ENCODE peak calls at places on chromosomes 3 and 15, in seven cellular contexts. Z is K562, K is GM12878, W is SK-N-SH, S is H1, N is GM12891, E is HepG2. T is an unnamed sample.

GRCh38 chr3:60298141-60298540 is 953.1 kb downstream of the FHIT start:
- DNase-seq in W (no peak), E (no peak), K (no peak), Z (peak), S (no peak), N (no peak), T (no peak)

GRCh38 chr15:99155961-99156443 is 51.1 kb downstream of the SYNM start:
- DNase-seq in K (no peak), E (peak), Z (no peak), W (no peak), N (no peak), S (no peak), T (no peak)

GRCh38 chr15:59953392-59953883 is 50.7 kb upstream of the FOXB1 start:
- DNase-seq in S (no peak), K (no peak), E (no peak), N (no peak), Z (no peak), W (no peak), T (no peak)

GRCh38 chr3:182921665-182922355 is 58.5 kb downstream of the DCUN1D1 start:
- DNase-seq in W (no peak), N (no peak), S (no peak), K (no peak), E (no peak), Z (no peak), T (no peak)

GRCh38 chr3:84601303-84601702 is 357.5 kb upstream of the CADM2 start:
- DNase-seq in N (no peak), K (no peak), W (no peak), Z (no peak), S (no peak), E (peak), T (no peak)

GRCh38 chr3:112437146-112438022 is 61.9 kb downstream of the BTLA start:
- DNase-seq in K (no peak), E (peak), N (no peak), Z (no peak), S (no peak), W (no peak), T (no peak)

GRCh38 chr3:165193392-165194268 is 2.6 kb downstream of the SLITRK3 start:
- DNase-seq in N (no peak), K (no peak), Z (no peak), E (no peak), S (no peak), W (peak), T (no peak)

GRCh38 chr3:28077566-28077965 is 163.9 kb upstream of the CMC1 start:
- DNase-seq in E (peak), W (no peak), S (peak), K (no peak), N (no peak), Z (no peak), T (no peak)

DNA sequence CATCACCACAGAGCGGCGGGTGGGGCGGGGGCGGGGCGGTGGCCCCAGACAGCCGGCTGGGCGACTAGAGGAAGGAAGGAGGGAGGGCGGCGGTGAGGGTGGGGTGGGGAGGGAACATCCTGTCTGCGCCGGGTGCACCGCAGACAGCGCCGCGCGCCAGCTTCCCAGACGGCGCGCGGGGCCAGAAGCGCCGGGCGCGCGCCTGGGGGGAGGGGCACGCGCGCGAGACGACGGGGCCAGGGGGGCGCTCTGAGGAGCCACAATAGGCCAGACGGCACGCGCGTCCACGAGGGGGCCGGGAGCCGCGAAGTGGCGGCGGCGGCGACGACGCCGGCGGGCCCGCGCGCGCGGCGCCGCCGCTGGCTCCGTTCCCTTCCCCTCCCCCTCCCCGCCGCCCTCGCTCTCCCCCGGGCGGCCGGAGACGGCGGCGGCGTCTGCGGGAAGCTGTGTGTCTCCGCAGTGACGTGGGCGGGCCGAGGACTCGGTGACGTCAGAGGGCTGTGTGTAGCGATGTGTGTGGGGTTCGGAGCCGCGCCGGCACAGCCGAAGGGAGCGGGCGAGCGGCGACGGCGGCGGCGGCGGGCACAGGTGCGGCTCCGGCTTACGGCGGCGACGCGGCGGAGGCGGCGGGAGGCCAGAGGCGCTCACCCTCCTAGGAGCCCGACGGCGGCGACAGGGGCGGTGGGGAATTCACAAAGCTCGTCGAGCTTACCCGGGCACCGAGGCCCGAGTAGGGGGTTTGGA is at the start of gene SKIL:
- DNase-seq in Z (peak), E (peak), K (peak), N (peak), W (peak), S (no peak), T (peak)
- TF ChIP-seq POLR2AphosphoS5 in Z (peak), E (peak), K (peak), N (peak), W (peak), S (peak), T (no peak)

GRCh38 chr15:90085565-90085964 is 16.7 kb downstream of the IDH2 start:
- DNase-seq in K (no peak), W (no peak), S (no peak), N (no peak), E (no peak), Z (no peak), T (no peak)

GRCh38 chr15:90090226-90090848 is 11.9 kb downstream of the IDH2 start:
- DNase-seq in N (no peak), W (no peak), S (no peak), K (no peak), Z (no peak), E (no peak), T (no peak)

GRCh38 chr15:90084876-90085423 is 17.3 kb downstream of the IDH2 start:
- DNase-seq in Z (no peak), K (no peak), W (no peak), N (no peak), S (no peak), E (no peak), T (no peak)

GRCh38 chr15:90086868-90087268 is 15.4 kb downstream of the IDH2 start:
- DNase-seq in K (no peak), Z (peak), S (no peak), E (peak), W (peak), N (peak), T (peak)

GRCh38 chr15:90087454-90088154 is 14.7 kb downstream of the IDH2 start:
- DNase-seq in S (no peak), E (peak), K (no peak), W (peak), N (no peak), Z (peak), T (no peak)
- TF ChIP-seq TAF1 in S (no peak), E (no peak), K (no peak), W (no peak), N (no peak), Z (no peak), T (no peak)

DNA sequence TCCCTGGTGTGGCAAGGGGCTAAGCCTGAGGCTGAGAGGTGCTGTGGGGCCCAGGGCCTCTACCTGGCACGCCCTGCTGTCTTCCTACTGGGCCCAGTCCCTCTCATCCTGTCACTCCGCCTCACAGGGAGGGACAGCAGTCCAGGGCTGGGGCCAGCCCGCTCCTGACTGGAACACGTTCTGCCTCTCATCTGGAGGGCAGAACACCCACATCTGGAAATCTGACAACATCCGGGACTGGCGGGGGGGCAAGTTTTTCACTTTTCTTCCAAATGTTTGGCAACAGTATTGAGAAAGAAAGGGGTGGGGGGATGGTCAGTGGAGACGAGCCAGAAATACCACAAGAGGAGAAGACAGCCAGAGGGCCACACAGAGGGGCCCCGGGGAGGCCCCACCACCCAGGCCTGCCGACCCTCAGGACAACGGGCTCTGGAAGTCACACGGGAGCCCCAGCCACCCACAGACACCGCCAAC is 1.8 kb upstream of the MYL3 start:
- DNase-seq in Z (no peak), W (peak), N (no peak), E (no peak), S (no peak), K (no peak), T (no peak)
- TF ChIP-seq POLR2AphosphoS5 in Z (no peak), W (no peak), N (no peak), E (no peak), S (no peak), K (no peak), T (no peak)

DNA sequence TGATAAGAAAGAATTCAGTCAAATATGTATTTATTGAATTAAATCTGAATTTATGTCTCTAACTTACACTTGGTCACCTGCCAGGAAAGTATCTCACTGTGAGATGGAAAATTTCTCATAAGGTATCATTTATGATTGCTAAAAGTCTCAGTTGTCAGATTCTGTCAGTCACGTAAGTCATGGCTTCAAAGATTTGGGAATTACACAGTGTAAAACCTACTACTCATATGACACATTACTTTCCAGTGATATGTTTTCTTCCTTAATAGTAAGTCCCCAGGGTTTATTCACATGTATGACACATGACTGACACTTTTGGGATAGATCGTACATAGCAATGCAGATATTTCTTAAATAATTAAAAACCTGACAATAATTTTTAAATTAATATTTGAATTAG is 792.2 kb downstream of the PLOD2 start:
- DNase-seq in W (no peak), Z (no peak), K (no peak), S (no peak), E (no peak), N (no peak), T (no peak)
- TF ChIP-seq TAF1 in W (no peak), Z (no peak), K (no peak), S (no peak), E (no peak), N (no peak), T (no peak)

DNA sequence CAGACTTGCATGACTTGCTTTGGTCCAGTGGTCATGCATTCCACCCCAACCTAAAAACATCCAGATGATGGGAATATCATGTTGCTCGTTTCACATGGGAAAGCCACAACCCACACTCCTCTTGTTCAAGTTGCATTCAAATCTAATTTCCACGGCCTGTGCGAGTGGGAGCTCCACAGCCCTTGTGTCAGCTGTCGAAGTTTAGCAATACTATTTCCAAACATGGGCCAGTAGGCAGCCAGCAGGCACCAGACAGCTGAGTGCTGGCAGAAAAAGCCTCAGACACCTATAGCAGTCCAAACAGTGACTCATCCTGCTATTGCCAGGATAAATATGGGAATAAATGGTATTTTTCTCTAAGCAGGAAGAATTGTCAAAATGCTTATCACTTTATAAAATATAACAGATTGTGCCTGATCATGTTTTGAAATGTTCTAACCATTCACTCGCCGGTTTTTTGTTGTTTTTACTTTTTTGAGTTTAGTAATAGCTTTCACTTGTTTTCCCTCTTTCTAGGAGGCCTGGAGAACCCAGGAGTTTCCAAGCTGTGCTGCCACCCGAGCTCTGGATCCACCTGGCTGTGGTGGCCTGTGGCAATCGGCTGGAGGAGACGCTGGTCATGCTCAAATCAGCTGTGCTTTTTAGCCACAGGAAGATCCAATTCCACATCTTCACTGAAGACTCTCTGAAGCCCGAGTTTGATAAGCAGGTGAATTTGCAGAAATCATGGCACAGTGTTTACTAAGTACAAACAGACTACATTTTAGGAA is 20.2 kb downstream of the GXYLT2 start:
- DNase-seq in K (no peak), W (no peak), E (peak), Z (no peak), N (no peak), S (no peak), T (no peak)
- TF ChIP-seq POLR2AphosphoS5 in K (no peak), W (no peak), E (no peak), Z (no peak), N (no peak), S (no peak), T (no peak)

T was measured in GM12892.